ENCODE peak calls at places on chromosome 21, in five cellular contexts. T, M, R, J and K are unnamed samples.

GRCh38 chr21:33449650-33450049 is 30.1 kb downstream of the TMEM50B start:
- DNase-seq in T (no peak), M (no peak), R (no peak), J (no peak), K (no peak)

GRCh38 chr21:33541756-33542639 is at the start of gene GART:
- DNase-seq in T (peak; percentile 94), M (peak; percentile 82), R (peak; percentile 73), J (peak; percentile 83), K (peak; percentile 76)

GRCh38 chr21:42685036-42685435 is 31.6 kb downstream of the PDE9A start:
- DNase-seq in T (peak; percentile 33), M (no peak), R (no peak), J (no peak), K (no peak)

GRCh38 chr21:43012596-43012995 is 38.2 kb downstream of the PKNOX1 start:
- DNase-seq in T (no peak), M (peak; percentile 71), R (no peak), J (peak; percentile 66), K (peak; percentile 17)

GRCh38 chr21:37368536-37369279 is 2.1 kb downstream of the DYRK1A start:
- DNase-seq in T (no peak), M (peak; percentile 88), R (no peak), J (peak; percentile 68), K (peak; percentile 58)

GRCh38 chr21:17660862-17661261 is 48.2 kb upstream of the BTG3 start:
- DNase-seq in T (no peak), M (no peak), R (no peak), J (no peak), K (no peak)

GRCh38 chr21:37687001-37687400 is 229.3 kb downstream of the KCNJ6 start:
- DNase-seq in T (peak; percentile 27), M (no peak), R (no peak), J (no peak), K (no peak)

GRCh38 chr21:39388038-39388810 is 39.3 kb upstream of the HMGN1 start:
- DNase-seq in T (peak; percentile 96), M (peak; percentile 79), R (peak; percentile 67), J (peak; percentile 85), K (peak; percentile 62)

GRCh38 chr21:37956772-37957171 is 40.5 kb upstream of the KCNJ6 start:
- DNase-seq in T (no peak), M (no peak), R (no peak), J (no peak), K (no peak)

GRCh38 chr21:43916691-43917514 is 51.9 kb downstream of the AGPAT3 start:
- DNase-seq in T (no peak), M (peak; percentile 35), R (no peak), J (no peak), K (no peak)

GRCh38 chr21:42282715-42283114 is 32.5 kb downstream of the TFF3 start:
- DNase-seq in T (no peak), M (no peak), R (no peak), J (no peak), K (no peak)

GRCh38 chr21:16842716-16843115 is 670.1 kb upstream of the CXADR start:
- DNase-seq in T (no peak), M (no peak), R (no peak), J (no peak), K (no peak)

GRCh38 chr21:38170283-38170682 is 86.5 kb upstream of the KCNJ15 start:
- DNase-seq in T (peak; percentile 68), M (peak; percentile 43), R (no peak), J (peak; percentile 66), K (no peak)

GRCh38 chr21:33308586-33309490 is 15.9 kb upstream of the IFNAR1 start:
- DNase-seq in T (no peak), M (no peak), R (no peak), J (no peak), K (no peak)

GRCh38 chr21:41521489-41522027 is 13.6 kb upstream of the TMPRSS2 start:
- DNase-seq in T (no peak), M (no peak), R (no peak), J (no peak), K (no peak)

DNA sequence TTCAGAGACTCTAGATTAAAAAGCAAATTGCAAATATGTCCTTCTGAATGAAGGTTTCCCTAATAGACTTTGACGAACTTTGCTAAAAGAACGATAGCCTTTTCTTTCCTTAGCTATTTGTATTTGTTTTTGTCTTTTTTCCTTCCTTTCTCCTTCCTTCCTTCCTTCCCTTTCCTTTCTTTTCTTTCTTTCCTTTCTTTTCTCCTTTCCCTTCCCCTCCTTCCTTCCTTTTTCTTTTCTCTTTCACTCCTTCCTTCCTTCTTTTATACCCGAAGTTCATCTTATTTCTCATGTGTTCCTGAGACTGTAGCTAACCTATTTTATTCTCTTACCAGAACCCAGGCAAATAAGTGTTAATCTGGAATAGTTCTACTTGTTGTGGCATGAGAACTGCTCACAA is 381.2 kb upstream of the RUNX1 start:
- DNase-seq in T (no peak), M (no peak), R (no peak), J (no peak), K (no peak)
- TF ChIP-seq EZH2 in T (no peak), M (no peak), R (no peak), J (no peak), K (no peak)

GRCh38 chr21:45974073-45975016 is 7.2 kb upstream of the COL6A1 start:
- DNase-seq in T (peak; percentile 72), M (peak; percentile 28), R (no peak), J (peak; percentile 74), K (peak; percentile 31)
- TF ChIP-seq EZH2 in T (no peak), M (no peak), R (no peak), J (no peak), K (no peak)

GRCh38 chr21:29938968-29939858 is 583 bp downstream of the GRIK1 start:
- DNase-seq in T (peak; percentile 53), M (no peak), R (no peak), J (no peak), K (no peak)
- TF ChIP-seq EZH2 in T (peak; percentile 49), M (peak; percentile 65), R (no peak), J (no peak), K (no peak)

DNA sequence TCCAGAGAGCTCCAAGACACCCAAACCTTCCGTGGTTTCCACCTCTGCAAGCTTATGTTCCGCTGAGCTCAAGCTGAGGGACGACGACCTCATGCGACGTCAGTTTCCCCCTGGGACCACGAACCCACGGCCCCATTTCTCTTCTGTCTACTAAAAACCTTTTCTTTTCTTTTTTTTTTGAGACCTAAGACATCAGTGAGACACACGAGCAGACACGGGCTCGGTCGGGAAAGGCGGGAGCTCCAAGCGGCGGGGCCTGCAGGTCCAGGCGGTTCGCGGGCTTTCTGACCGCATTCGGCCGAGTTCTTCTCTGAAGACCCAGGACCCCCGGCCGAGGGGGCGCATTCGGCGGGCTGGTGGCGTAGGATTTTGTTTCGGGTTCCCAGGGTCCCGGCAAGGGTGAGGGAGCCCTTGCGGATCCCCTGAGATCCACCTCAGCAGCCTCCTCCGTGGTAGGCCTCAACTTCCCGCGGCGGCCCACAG is 402 bp downstream of the C21orf58 start:
- DNase-seq in T (peak; percentile 38), M (no peak), R (no peak), J (no peak), K (no peak)
- TF ChIP-seq EZH2 in T (no peak), M (no peak), R (no peak), J (no peak), K (no peak)

GRCh38 chr21:31342328-31342727 is 1.7 kb downstream of the TIAM1 start:
- DNase-seq in T (no peak), M (no peak), R (no peak), J (peak; percentile 69), K (peak; percentile 60)

GRCh38 chr21:31346256-31346821 is 2.3 kb upstream of the TIAM1 start:
- DNase-seq in T (no peak), M (no peak), R (no peak), J (no peak), K (no peak)

GRCh38 chr21:31340942-31341487 is 3.0 kb downstream of the TIAM1 start:
- DNase-seq in T (no peak), M (no peak), R (no peak), J (no peak), K (no peak)

GRCh38 chr21:31343030-31343510 is 991 bp downstream of the TIAM1 start:
- DNase-seq in T (no peak), M (no peak), R (no peak), J (peak; percentile 12), K (peak; percentile 43)

GRCh38 chr21:31343680-31344480 is at the start of gene TIAM1:
- DNase-seq in T (peak; percentile 71), M (peak; percentile 89), R (no peak), J (peak; percentile 89), K (peak; percentile 82)
- TF ChIP-seq EZH2 in T (no peak), M (no peak), R (no peak), J (no peak), K (no peak)

DNA sequence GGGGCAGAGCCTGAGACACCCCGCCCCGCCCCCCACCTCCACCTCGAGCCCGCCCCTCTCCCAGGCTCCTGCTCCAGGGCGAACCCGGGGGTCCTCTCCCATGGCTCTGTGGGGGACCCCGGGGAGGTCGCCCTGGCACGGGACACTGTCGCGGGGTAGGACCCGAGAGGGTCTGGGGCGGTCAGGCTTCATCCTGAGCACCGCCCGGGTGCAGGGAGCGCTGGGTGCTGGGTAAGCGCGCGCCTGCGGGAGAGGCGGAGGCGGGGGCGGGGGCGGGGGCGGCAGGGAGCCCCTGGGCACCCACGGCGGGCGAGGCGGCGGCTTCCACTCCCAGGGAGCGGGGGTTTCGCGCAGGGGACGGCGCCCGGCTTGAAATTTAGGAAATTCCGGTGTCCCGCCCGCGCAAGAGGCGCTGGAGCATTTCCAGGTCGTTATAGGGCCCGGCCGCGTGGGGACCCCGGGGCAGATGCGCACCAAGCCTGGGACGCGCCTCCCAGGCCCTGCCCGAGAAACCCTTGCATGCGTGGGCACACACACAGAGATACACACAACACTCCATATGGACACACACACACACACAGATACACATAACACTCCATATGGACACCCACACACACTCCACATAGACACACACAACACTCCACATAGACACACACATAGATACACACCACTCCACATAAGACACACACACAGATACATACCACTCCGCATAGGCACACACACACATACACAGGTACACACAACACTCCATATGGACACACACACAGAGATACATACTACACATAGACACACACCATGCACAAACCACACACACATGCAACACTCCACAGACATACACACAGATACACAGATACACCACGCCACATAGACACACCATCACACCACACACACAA is 48.7 kb upstream of the SLC19A1 start:
- DNase-seq in T (peak; percentile 54), M (peak; percentile 5), R (no peak), J (peak; percentile 19), K (no peak)
- TF ChIP-seq EZH2 in T (no peak), M (no peak), R (no peak), J (no peak), K (no peak)

DNA sequence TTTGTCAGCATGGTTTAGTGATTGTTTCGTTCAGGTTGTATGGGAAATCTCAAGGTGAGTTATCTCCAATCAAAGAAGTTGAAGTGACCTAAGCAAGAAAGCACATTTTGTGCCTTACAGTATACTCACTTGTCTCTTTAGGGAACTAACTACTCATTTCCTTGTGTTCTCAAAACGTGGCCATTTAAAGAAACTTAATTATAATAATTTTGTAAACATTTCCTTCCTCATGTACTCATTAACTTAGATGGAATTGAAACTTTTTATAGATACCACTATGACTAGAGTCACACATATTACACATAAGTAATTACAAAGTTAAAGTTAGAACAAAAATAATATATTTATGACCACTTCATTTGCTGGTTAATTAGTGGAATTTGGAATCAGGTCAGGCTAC is 552.6 kb downstream of the MRPL39 start:
- DNase-seq in T (no peak), M (no peak), R (no peak), J (no peak), K (no peak)
- TF ChIP-seq EZH2 in T (no peak), M (no peak), R (no peak), J (no peak), K (no peak)

GRCh38 chr21:30642564-30642963 is at the start of gene KRTAP20-3:
- DNase-seq in T (no peak), M (no peak), R (no peak), J (no peak), K (no peak)

GRCh38 chr21:30646904-30647303 is 4.2 kb downstream of the KRTAP20-3 start:
- DNase-seq in T (no peak), M (no peak), R (no peak), J (peak; percentile 61), K (no peak)
- TF ChIP-seq EZH2 in T (no peak), M (no peak), R (no peak), J (no peak), K (no peak)